ENCODE peak calls at places on chromosomes 11 and 22, in six cellular contexts. One of them, this sample, is unnamed.

GRCh38 chr11:80424012-80424695 is 983.3 kb upstream of the TENM4 start:
- DNase-seq in esophagus squamous epithelium: no peak
- DNase-seq in right cardiac atrium: no peak
- DNase-seq in CD8-positive, alpha-beta memory T cell: no peak
- DNase-seq in CD4-positive, alpha-beta memory T cell: no peak
- DNase-seq in HCT116: no peak
- DNase-seq in this sample: no peak

GRCh38 chr22:46084376-46084775 is 66.0 kb upstream of the PPARA start:
- DNase-seq in esophagus squamous epithelium: no peak
- DNase-seq in right cardiac atrium: peak; percentile 22
- DNase-seq in CD8-positive, alpha-beta memory T cell: no peak
- DNase-seq in CD4-positive, alpha-beta memory T cell: no peak
- DNase-seq in HCT116: no peak
- DNase-seq in this sample: no peak

GRCh38 chr11:3206922-3207204 is 11.8 kb downstream of the MRGPRG start:
- DNase-seq in esophagus squamous epithelium: no peak
- DNase-seq in right cardiac atrium: no peak
- DNase-seq in CD8-positive, alpha-beta memory T cell: no peak
- DNase-seq in CD4-positive, alpha-beta memory T cell: no peak
- DNase-seq in HCT116: no peak
- DNase-seq in this sample: no peak

GRCh38 chr22:50175921-50176849 is 5.7 kb downstream of the PANX2 start:
- DNase-seq in esophagus squamous epithelium: no peak
- DNase-seq in right cardiac atrium: no peak
- DNase-seq in CD8-positive, alpha-beta memory T cell: no peak
- DNase-seq in CD4-positive, alpha-beta memory T cell: no peak
- DNase-seq in HCT116: no peak
- DNase-seq in this sample: no peak

GRCh38 chr11:129192150-129192549 is at the start of gene ARHGAP32:
- DNase-seq in esophagus squamous epithelium: no peak
- DNase-seq in right cardiac atrium: no peak
- DNase-seq in CD8-positive, alpha-beta memory T cell: no peak
- DNase-seq in CD4-positive, alpha-beta memory T cell: peak; percentile 0
- DNase-seq in HCT116: no peak
- DNase-seq in this sample: no peak

GRCh38 chr11:10432493-10432892 is 22.6 kb upstream of the AMPD3 start:
- DNase-seq in esophagus squamous epithelium: no peak
- DNase-seq in right cardiac atrium: no peak
- DNase-seq in CD8-positive, alpha-beta memory T cell: no peak
- DNase-seq in CD4-positive, alpha-beta memory T cell: no peak
- DNase-seq in HCT116: no peak
- DNase-seq in this sample: no peak

GRCh38 chr11:9895016-9895415 is 231.1 kb downstream of the SWAP70 start:
- DNase-seq in esophagus squamous epithelium: no peak
- DNase-seq in right cardiac atrium: no peak
- DNase-seq in CD8-positive, alpha-beta memory T cell: no peak
- DNase-seq in CD4-positive, alpha-beta memory T cell: no peak
- DNase-seq in HCT116: no peak
- DNase-seq in this sample: no peak

GRCh38 chr11:115238086-115238485 is 266.1 kb downstream of the CADM1 start:
- DNase-seq in esophagus squamous epithelium: no peak
- DNase-seq in right cardiac atrium: no peak
- DNase-seq in CD8-positive, alpha-beta memory T cell: no peak
- DNase-seq in CD4-positive, alpha-beta memory T cell: no peak
- DNase-seq in HCT116: no peak
- DNase-seq in this sample: no peak

GRCh38 chr11:105942951-105943350 is 79.1 kb downstream of the MSANTD4 start:
- DNase-seq in esophagus squamous epithelium: no peak
- DNase-seq in right cardiac atrium: no peak
- DNase-seq in CD8-positive, alpha-beta memory T cell: no peak
- DNase-seq in CD4-positive, alpha-beta memory T cell: no peak
- DNase-seq in HCT116: no peak
- DNase-seq in this sample: no peak

GRCh38 chr22:50441428-50441993 is 33.3 kb downstream of the SBF1 start:
- DNase-seq in esophagus squamous epithelium: no peak
- DNase-seq in right cardiac atrium: no peak
- DNase-seq in CD8-positive, alpha-beta memory T cell: no peak
- DNase-seq in CD4-positive, alpha-beta memory T cell: no peak
- DNase-seq in HCT116: no peak
- DNase-seq in this sample: no peak

GRCh38 chr11:12220305-12220704 is 109.9 kb downstream of the MICAL2 start:
- DNase-seq in esophagus squamous epithelium: no peak
- DNase-seq in right cardiac atrium: peak; percentile 85
- DNase-seq in CD8-positive, alpha-beta memory T cell: no peak
- DNase-seq in CD4-positive, alpha-beta memory T cell: no peak
- DNase-seq in HCT116: no peak
- DNase-seq in this sample: no peak

GRCh38 chr11:114359342-114359741 is 41.0 kb downstream of the C11orf71 start:
- DNase-seq in esophagus squamous epithelium: no peak
- DNase-seq in right cardiac atrium: no peak
- DNase-seq in CD8-positive, alpha-beta memory T cell: no peak
- DNase-seq in CD4-positive, alpha-beta memory T cell: no peak
- DNase-seq in HCT116: no peak
- DNase-seq in this sample: no peak

GRCh38 chr22:40345801-40346177 is 511 bp upstream of the ADSL start:
- DNase-seq in esophagus squamous epithelium: no peak
- DNase-seq in right cardiac atrium: peak; percentile 48
- DNase-seq in CD8-positive, alpha-beta memory T cell: peak; percentile 40
- DNase-seq in CD4-positive, alpha-beta memory T cell: peak; percentile 57
- DNase-seq in HCT116: no peak
- DNase-seq in this sample: peak; percentile 65

GRCh38 chr11:261624-262023 is 16.6 kb upstream of the NLRP6 start:
- DNase-seq in esophagus squamous epithelium: no peak
- DNase-seq in right cardiac atrium: no peak
- DNase-seq in CD8-positive, alpha-beta memory T cell: no peak
- DNase-seq in CD4-positive, alpha-beta memory T cell: no peak
- DNase-seq in HCT116: no peak
- DNase-seq in this sample: no peak

GRCh38 chr22:20652582-20652981 is 121.3 kb upstream of the SERPIND1 start:
- DNase-seq in esophagus squamous epithelium: no peak
- DNase-seq in right cardiac atrium: no peak
- DNase-seq in CD8-positive, alpha-beta memory T cell: no peak
- DNase-seq in CD4-positive, alpha-beta memory T cell: no peak
- DNase-seq in HCT116: no peak
- DNase-seq in this sample: no peak

GRCh38 chr11:62611705-62612365 is 740 bp downstream of the EML3 start:
- DNase-seq in esophagus squamous epithelium: no peak
- DNase-seq in right cardiac atrium: peak; percentile 82
- DNase-seq in CD8-positive, alpha-beta memory T cell: peak; percentile 16
- DNase-seq in CD4-positive, alpha-beta memory T cell: peak; percentile 25
- DNase-seq in HCT116: no peak
- DNase-seq in this sample: peak; percentile 61

GRCh38 chr22:37503850-37504249 is 15.4 kb downstream of the CARD10 start:
- DNase-seq in esophagus squamous epithelium: no peak
- DNase-seq in right cardiac atrium: no peak
- DNase-seq in CD8-positive, alpha-beta memory T cell: no peak
- DNase-seq in CD4-positive, alpha-beta memory T cell: no peak
- DNase-seq in HCT116: no peak
- DNase-seq in this sample: no peak

GRCh38 chr11:10931761-10932700 is 74.2 kb upstream of the ZBED5 start:
- DNase-seq in esophagus squamous epithelium: no peak
- DNase-seq in right cardiac atrium: no peak
- DNase-seq in CD8-positive, alpha-beta memory T cell: no peak
- DNase-seq in CD4-positive, alpha-beta memory T cell: no peak
- DNase-seq in HCT116: no peak
- DNase-seq in this sample: no peak

GRCh38 chr11:68008381-68009337 is 1.5 kb upstream of the ALDH3B1 start:
- DNase-seq in esophagus squamous epithelium: no peak
- DNase-seq in right cardiac atrium: peak; percentile 47
- DNase-seq in CD8-positive, alpha-beta memory T cell: no peak
- DNase-seq in CD4-positive, alpha-beta memory T cell: no peak
- DNase-seq in HCT116: no peak
- DNase-seq in this sample: no peak

GRCh38 chr11:119409731-119410130 is 13.2 kb downstream of the THY1 start:
- DNase-seq in esophagus squamous epithelium: no peak
- DNase-seq in right cardiac atrium: no peak
- DNase-seq in CD8-positive, alpha-beta memory T cell: no peak
- DNase-seq in CD4-positive, alpha-beta memory T cell: no peak
- DNase-seq in HCT116: no peak
- DNase-seq in this sample: no peak

GRCh38 chr11:4467811-4468606 is 14.4 kb upstream of the OR52K1 start:
- DNase-seq in esophagus squamous epithelium: no peak
- DNase-seq in right cardiac atrium: no peak
- DNase-seq in CD8-positive, alpha-beta memory T cell: no peak
- DNase-seq in CD4-positive, alpha-beta memory T cell: no peak
- DNase-seq in HCT116: no peak
- DNase-seq in this sample: no peak

GRCh38 chr22:43882122-43882767 is 9.6 kb downstream of the PNPLA5 start:
- DNase-seq in esophagus squamous epithelium: no peak
- DNase-seq in right cardiac atrium: no peak
- DNase-seq in CD8-positive, alpha-beta memory T cell: no peak
- DNase-seq in CD4-positive, alpha-beta memory T cell: no peak
- DNase-seq in HCT116: no peak
- DNase-seq in this sample: no peak

GRCh38 chr11:27571151-27571840 is 64.7 kb upstream of the LIN7C start:
- DNase-seq in esophagus squamous epithelium: no peak
- DNase-seq in right cardiac atrium: no peak
- DNase-seq in CD8-positive, alpha-beta memory T cell: no peak
- DNase-seq in CD4-positive, alpha-beta memory T cell: no peak
- DNase-seq in HCT116: no peak
- DNase-seq in this sample: no peak

GRCh38 chr22:48555606-48556005 is 1272.1 kb downstream of the BRD1 start:
- DNase-seq in esophagus squamous epithelium: no peak
- DNase-seq in right cardiac atrium: no peak
- DNase-seq in CD8-positive, alpha-beta memory T cell: no peak
- DNase-seq in CD4-positive, alpha-beta memory T cell: no peak
- DNase-seq in HCT116: no peak
- DNase-seq in this sample: no peak
- H3K9me3 ChIP-seq in esophagus squamous epithelium: no peaks in the 10 kb centered on the region
- H3K9me3 ChIP-seq in right cardiac atrium: no peaks in the 10 kb centered on the region
- H3K9me3 ChIP-seq in CD8-positive, alpha-beta memory T cell: no peaks in the 10 kb centered on the region
- H3K9me3 ChIP-seq in CD4-positive, alpha-beta memory T cell: no peaks in the 10 kb centered on the region
- H3K9me3 ChIP-seq in HCT116: no peaks in the 10 kb centered on the region
- H3K9me3 ChIP-seq in this sample: no peaks in the 10 kb centered on the region

DNA sequence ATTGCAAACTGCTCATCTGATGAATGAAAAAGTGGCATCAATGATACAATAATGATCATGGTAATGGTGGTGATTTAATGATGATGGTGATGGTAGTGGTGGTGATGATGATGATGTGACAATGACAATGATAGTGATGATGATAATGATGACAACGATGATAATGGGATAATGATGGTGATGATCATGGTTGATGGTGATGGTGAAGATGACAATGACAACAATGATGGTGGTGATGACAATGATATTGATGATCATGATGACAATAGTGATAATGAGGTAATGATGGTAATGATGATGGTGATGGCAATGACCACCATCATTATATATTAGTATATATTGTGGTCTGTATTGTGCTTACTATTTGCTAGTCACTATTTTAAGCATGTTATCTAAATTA is 474.3 kb downstream of the TBC1D22A start:
- DNase-seq in esophagus squamous epithelium: no peak
- DNase-seq in right cardiac atrium: no peak
- DNase-seq in CD8-positive, alpha-beta memory T cell: no peak
- DNase-seq in CD4-positive, alpha-beta memory T cell: no peak
- DNase-seq in HCT116: no peak
- DNase-seq in this sample: no peak
- H3K9me3 ChIP-seq in esophagus squamous epithelium: peaks cover 13% of the 10 kb centered on the region
- H3K9me3 ChIP-seq in right cardiac atrium: peaks cover 9% of the 10 kb centered on the region
- H3K9me3 ChIP-seq in CD8-positive, alpha-beta memory T cell: no peaks in the 10 kb centered on the region
- H3K9me3 ChIP-seq in CD4-positive, alpha-beta memory T cell: no peaks in the 10 kb centered on the region
- H3K9me3 ChIP-seq in HCT116: no peaks in the 10 kb centered on the region
- H3K9me3 ChIP-seq in this sample: peaks cover 21% of the 10 kb centered on the region

GRCh38 chr11:54946429-54946828 is 239.8 kb downstream of the OR4A5 start:
- DNase-seq in esophagus squamous epithelium: no peak
- DNase-seq in right cardiac atrium: no peak
- DNase-seq in CD8-positive, alpha-beta memory T cell: no peak
- DNase-seq in CD4-positive, alpha-beta memory T cell: no peak
- DNase-seq in HCT116: no peak
- DNase-seq in this sample: no peak

GRCh38 chr11:54944211-54944610 is 237.6 kb downstream of the OR4A5 start:
- DNase-seq in esophagus squamous epithelium: no peak
- DNase-seq in right cardiac atrium: no peak
- DNase-seq in CD8-positive, alpha-beta memory T cell: no peak
- DNase-seq in CD4-positive, alpha-beta memory T cell: no peak
- DNase-seq in HCT116: no peak
- DNase-seq in this sample: no peak
- H3K9me3 ChIP-seq in esophagus squamous epithelium: peaks cover 76% of the 10 kb centered on the region
- H3K9me3 ChIP-seq in right cardiac atrium: no peaks in the 10 kb centered on the region
- H3K9me3 ChIP-seq in CD8-positive, alpha-beta memory T cell: peaks cover 7% of the 10 kb centered on the region
- H3K9me3 ChIP-seq in CD4-positive, alpha-beta memory T cell: no peaks in the 10 kb centered on the region
- H3K9me3 ChIP-seq in HCT116: peaks cover 22% of the 10 kb centered on the region
- H3K9me3 ChIP-seq in this sample: peaks cover 15% of the 10 kb centered on the region

GRCh38 chr11:31817621-31818493 is 6.7 kb upstream of the PAX6 start:
- DNase-seq in esophagus squamous epithelium: no peak
- DNase-seq in right cardiac atrium: no peak
- DNase-seq in CD8-positive, alpha-beta memory T cell: no peak
- DNase-seq in CD4-positive, alpha-beta memory T cell: no peak
- DNase-seq in HCT116: no peak
- DNase-seq in this sample: no peak
- H3K9me3 ChIP-seq in esophagus squamous epithelium: no peaks in the 10 kb centered on the region
- H3K9me3 ChIP-seq in right cardiac atrium: no peaks in the 10 kb centered on the region
- H3K9me3 ChIP-seq in CD8-positive, alpha-beta memory T cell: no peaks in the 10 kb centered on the region
- H3K9me3 ChIP-seq in CD4-positive, alpha-beta memory T cell: no peaks in the 10 kb centered on the region
- H3K9me3 ChIP-seq in HCT116: no peaks in the 10 kb centered on the region
- H3K9me3 ChIP-seq in this sample: no peaks in the 10 kb centered on the region

GRCh38 chr22:47859891-47860290 is 1097.4 kb downstream of the TBC1D22A start:
- DNase-seq in esophagus squamous epithelium: no peak
- DNase-seq in right cardiac atrium: no peak
- DNase-seq in CD8-positive, alpha-beta memory T cell: no peak
- DNase-seq in CD4-positive, alpha-beta memory T cell: no peak
- DNase-seq in HCT116: no peak
- DNase-seq in this sample: no peak

GRCh38 chr22:47862394-47862793 is 1099.9 kb downstream of the TBC1D22A start:
- DNase-seq in esophagus squamous epithelium: no peak
- DNase-seq in right cardiac atrium: no peak
- DNase-seq in CD8-positive, alpha-beta memory T cell: no peak
- DNase-seq in CD4-positive, alpha-beta memory T cell: no peak
- DNase-seq in HCT116: no peak
- DNase-seq in this sample: no peak

DNA sequence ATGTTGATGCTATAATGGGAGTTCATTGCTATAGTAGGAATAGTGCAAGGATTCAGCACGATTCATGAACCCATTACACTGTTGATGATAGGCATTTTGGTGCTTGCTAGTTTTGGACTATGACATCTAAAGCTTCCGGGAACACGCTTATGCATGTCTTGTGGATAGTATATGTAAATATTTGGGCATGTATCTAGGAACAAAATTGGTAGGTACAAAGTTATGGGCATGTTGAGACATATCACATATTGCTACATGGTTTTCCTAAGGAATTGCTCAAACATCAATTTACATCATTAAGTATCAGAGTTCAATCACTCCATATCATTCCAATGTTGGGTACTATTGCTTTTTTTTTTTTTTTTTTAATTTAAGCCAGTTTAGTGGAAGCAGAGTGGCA is 1103.2 kb downstream of the TBC1D22A start:
- DNase-seq in esophagus squamous epithelium: no peak
- DNase-seq in right cardiac atrium: no peak
- DNase-seq in CD8-positive, alpha-beta memory T cell: no peak
- DNase-seq in CD4-positive, alpha-beta memory T cell: no peak
- DNase-seq in HCT116: no peak
- DNase-seq in this sample: no peak
- H3K9me3 ChIP-seq in esophagus squamous epithelium: peaks cover 6% of the 10 kb centered on the region
- H3K9me3 ChIP-seq in right cardiac atrium: peaks cover 2% of the 10 kb centered on the region
- H3K9me3 ChIP-seq in CD8-positive, alpha-beta memory T cell: no peaks in the 10 kb centered on the region
- H3K9me3 ChIP-seq in CD4-positive, alpha-beta memory T cell: no peaks in the 10 kb centered on the region
- H3K9me3 ChIP-seq in HCT116: peaks cover 3% of the 10 kb centered on the region
- H3K9me3 ChIP-seq in this sample: peaks cover 10% of the 10 kb centered on the region